ENCODE peak calls at places on chromosomes 2 and 18, in four cellular contexts. N is amygdala, R is OCI-M1, E is GF-D8. F is an unnamed sample.

GRCh38 chr2:104756119-104756518 is 97.8 kb upstream of the POU3F3 start:
- DNase-seq in N (no peak), R (no peak), E (no peak), F (no peak)

GRCh38 chr2:186535861-186536260 is 49.8 kb downstream of the ZC3H15 start:
- DNase-seq in R (no peak), E (no peak), N (no peak), F (no peak)

GRCh38 chr18:42364042-42364441 is 409.0 kb downstream of the PIK3C3 start:
- DNase-seq in N (no peak), E (no peak), R (no peak), F (no peak)

GRCh38 chr18:50282521-50283335 is 1.4 kb upstream of the MBD1 start:
- DNase-seq in N (no peak), R (no peak), E (no peak), F (no peak)

GRCh38 chr18:59238385-59238784 is 18.4 kb downstream of the GRP start:
- DNase-seq in N (no peak), R (no peak), E (no peak), F (no peak)

GRCh38 chr2:175877845-175878563 is 124.1 kb downstream of the LNPK start:
- DNase-seq in N (no peak), E (no peak), R (no peak), F (no peak)

GRCh38 chr2:7012141-7012809 is 95.1 kb downstream of the RNF144A start:
- DNase-seq in R (no peak), N (peak; percentile 47), E (no peak), F (no peak)

GRCh38 chr2:237672731-237673129 is 45.3 kb downstream of the LRRFIP1 start:
- DNase-seq in N (no peak), R (no peak), E (no peak), F (no peak)

GRCh38 chr2:102048465-102048864 is 56.7 kb downstream of the IL1R2 start:
- DNase-seq in R (no peak), N (no peak), E (no peak), F (no peak)

GRCh38 chr2:46098606-46099005 is 198.6 kb upstream of the EPAS1 start:
- DNase-seq in N (no peak), R (no peak), E (no peak), F (no peak)

GRCh38 chr2:227890495-227891079 is 19.2 kb downstream of the DAW1 start:
- DNase-seq in R (peak; percentile 78), E (peak; percentile 10), N (peak; percentile 32), F (no peak)

GRCh38 chr2:233209117-233209977 is 42.1 kb upstream of the ATG16L1 start:
- DNase-seq in N (no peak), R (no peak), E (no peak), F (peak; percentile 17)

GRCh38 chr2:231394201-231395141 is 1.0 kb upstream of the B3GNT7 start:
- DNase-seq in R (no peak), E (no peak), N (no peak), F (no peak)

GRCh38 chr2:48728827-48729226 is 26.7 kb downstream of the LHCGR start:
- DNase-seq in E (no peak), N (no peak), R (no peak), F (no peak)

F was measured in substantia nigra.